ENCODE peak calls at places on chromosomes 1 and 21, in four cellular contexts. One of them, this sample, is unnamed.

GRCh38 chr1:22044690-22045420 is 7.7 kb upstream of the CDC42 start:
- DNase-seq in GM12878: no peak
- DNase-seq in SJSA1: no peak
- DNase-seq in IMR-90: peak; percentile 69
- DNase-seq in this sample: no peak

GRCh38 chr21:38794978-38795377 is 10.8 kb upstream of the ETS2 start:
- DNase-seq in IMR-90: no peak
- DNase-seq in GM12878: no peak
- DNase-seq in SJSA1: no peak
- DNase-seq in this sample: no peak

GRCh38 chr1:115544131-115544530 is 97.6 kb upstream of the VANGL1 start:
- DNase-seq in SJSA1: no peak
- DNase-seq in IMR-90: peak; percentile 62
- DNase-seq in GM12878: no peak
- DNase-seq in this sample: no peak

GRCh38 chr1:72182859-72183258 is 99.5 kb downstream of the NEGR1 start:
- DNase-seq in IMR-90: no peak
- DNase-seq in GM12878: no peak
- DNase-seq in SJSA1: no peak
- DNase-seq in this sample: no peak

GRCh38 chr1:46675549-46676314 is 4.1 kb downstream of the TEX38 start:
- DNase-seq in IMR-90: no peak
- DNase-seq in GM12878: no peak
- DNase-seq in SJSA1: no peak
- DNase-seq in this sample: no peak

GRCh38 chr1:207866471-207867135 is 44.3 kb downstream of the CD34 start:
- DNase-seq in IMR-90: peak; percentile 58
- DNase-seq in SJSA1: no peak
- DNase-seq in GM12878: no peak
- DNase-seq in this sample: no peak

GRCh38 chr21:46425566-46425965 is 33.1 kb upstream of the DIP2A start:
- DNase-seq in GM12878: no peak
- DNase-seq in IMR-90: no peak
- DNase-seq in SJSA1: no peak
- DNase-seq in this sample: no peak

GRCh38 chr1:218711884-218712674 is 366.9 kb downstream of the TGFB2 start:
- DNase-seq in IMR-90: peak; percentile 32
- DNase-seq in GM12878: no peak
- DNase-seq in SJSA1: no peak
- DNase-seq in this sample: no peak

GRCh38 chr1:228000416-228000815 is 6.4 kb upstream of the WNT3A start:
- DNase-seq in SJSA1: no peak
- DNase-seq in IMR-90: no peak
- DNase-seq in GM12878: no peak
- DNase-seq in this sample: no peak

GRCh38 chr21:35587841-35588390 is 472.4 kb downstream of the SETD4 start:
- DNase-seq in SJSA1: no peak
- DNase-seq in IMR-90: no peak
- DNase-seq in GM12878: no peak
- DNase-seq in this sample: no peak
- H3K4me3 ChIP-seq in SJSA1: no peak overlapping the region
- H3K4me3 ChIP-seq in IMR-90: no peak overlapping the region
- H3K4me3 ChIP-seq in GM12878: no peak overlapping the region
- H3K4me3 ChIP-seq in this sample: no peak overlapping the region

DNA sequence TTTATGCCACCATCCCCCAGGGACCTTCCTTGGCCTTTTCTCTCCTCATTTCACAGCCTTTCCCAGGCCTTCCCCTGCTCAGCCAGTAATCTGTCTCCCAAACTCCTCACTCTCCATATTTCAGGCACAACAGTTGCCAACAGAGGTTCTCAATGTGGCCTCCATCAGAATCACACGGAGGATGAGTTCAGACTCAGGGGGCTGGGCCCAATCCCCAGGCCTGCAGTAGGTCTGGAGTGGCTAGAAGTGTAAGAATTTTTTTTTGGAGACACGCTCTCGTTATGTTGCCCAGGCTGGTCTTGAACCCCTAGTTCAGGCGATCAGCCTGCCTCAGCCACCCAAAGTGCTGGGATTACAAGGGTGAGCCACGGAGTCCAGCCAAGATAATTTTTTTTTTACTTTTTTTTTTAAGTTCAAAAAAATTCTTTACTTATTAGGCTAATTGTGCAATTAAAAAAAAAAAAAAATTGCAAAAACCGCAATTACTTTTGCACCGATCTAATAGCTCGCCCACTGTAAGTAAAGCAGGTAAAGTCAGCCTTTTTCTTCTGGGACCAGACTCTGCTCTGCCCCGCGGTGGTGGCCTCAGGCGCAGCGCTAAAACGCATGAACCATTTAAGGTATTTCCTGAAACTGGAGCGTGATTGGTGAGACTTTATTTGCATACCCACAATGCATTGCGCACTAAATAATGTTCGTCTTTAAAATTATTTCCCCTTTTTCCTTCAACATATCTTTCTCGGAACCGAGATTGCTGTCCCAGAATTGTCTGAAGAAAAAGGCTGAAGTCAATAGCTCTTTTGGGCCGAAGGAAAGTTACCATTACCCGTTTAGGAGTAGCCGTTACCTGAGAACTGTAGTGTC is 18.7 kb downstream of the KIAA2013 start:
- DNase-seq in GM12878: peak; percentile 85
- DNase-seq in IMR-90: peak; percentile 95
- DNase-seq in SJSA1: peak; percentile 92
- DNase-seq in this sample: peak; percentile 89
- H3K4me3 ChIP-seq in GM12878: no peak overlapping the region
- H3K4me3 ChIP-seq in IMR-90: peak overlapping the region; percentile 26
- H3K4me3 ChIP-seq in SJSA1: peak overlapping the region; percentile 6
- H3K4me3 ChIP-seq in this sample: no peak overlapping the region

GRCh38 chr1:155081472-155082300 is 3.0 kb downstream of the EFNA3 start:
- DNase-seq in IMR-90: no peak
- DNase-seq in SJSA1: no peak
- DNase-seq in GM12878: no peak
- DNase-seq in this sample: no peak
- H3K4me3 ChIP-seq in IMR-90: no peak overlapping the region
- H3K4me3 ChIP-seq in SJSA1: no peak overlapping the region
- H3K4me3 ChIP-seq in GM12878: peak overlapping the region; percentile 0
- H3K4me3 ChIP-seq in this sample: no peak overlapping the region

DNA sequence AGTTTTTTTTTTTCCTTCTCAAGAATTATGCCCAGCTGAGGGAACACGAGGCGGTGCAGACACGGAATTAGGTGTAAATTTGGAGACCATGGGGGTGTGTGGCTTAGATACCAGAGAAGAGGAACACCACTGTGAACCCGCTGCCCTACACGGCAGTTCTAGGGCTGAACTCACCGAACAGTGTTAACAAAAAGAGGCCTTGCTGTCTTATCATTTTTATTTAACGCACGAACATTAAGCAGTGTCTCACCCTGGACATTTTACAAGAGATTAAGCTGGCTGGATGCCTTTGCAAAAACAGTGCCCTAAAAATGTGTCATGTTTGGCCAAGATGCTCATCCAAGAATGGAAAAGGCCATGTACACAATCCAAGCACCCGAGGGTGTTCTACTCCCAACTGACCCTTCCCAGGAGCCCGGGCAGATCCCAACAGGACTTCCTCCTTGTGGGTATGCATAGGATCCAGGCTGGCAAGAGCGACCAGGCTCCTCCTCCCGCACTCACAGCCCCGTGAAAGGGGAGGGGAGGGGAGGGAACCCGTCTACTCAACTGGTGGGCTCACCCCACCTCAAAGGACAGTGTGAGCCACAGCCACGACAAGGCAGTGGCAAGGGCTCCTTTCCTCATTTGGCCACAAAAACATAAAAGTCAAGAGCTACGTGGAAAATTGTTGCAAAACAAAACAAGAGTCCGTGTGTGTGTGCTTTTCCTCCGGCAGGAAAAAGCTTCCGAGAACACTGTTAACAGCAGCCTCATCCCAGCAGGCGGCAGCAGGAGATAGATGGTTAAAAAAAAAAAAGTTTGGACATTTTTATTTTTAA is 20.3 kb downstream of the C2CD2 start:
- DNase-seq in SJSA1: no peak
- DNase-seq in IMR-90: peak; percentile 56
- DNase-seq in GM12878: no peak
- DNase-seq in this sample: no peak
- H3K4me3 ChIP-seq in SJSA1: no peak overlapping the region
- H3K4me3 ChIP-seq in IMR-90: peak overlapping the region; percentile 19
- H3K4me3 ChIP-seq in GM12878: no peak overlapping the region
- H3K4me3 ChIP-seq in this sample: no peak overlapping the region

This sample was measured in GM12864.